ENCODE peak calls at places on chromosomes 1 and 21, in five cellular contexts. F is GM23248, S is neural progenitor cell, T is SK-N-SH, L is MM.1S. U is an unnamed sample.
A peak's percentile ranks its signal among the peaks of the same experiment; 100 is the strongest.

GRCh38 chr21:32597205-32597604 is 11.9 kb upstream of the TCP10L start:
- DNase-seq in F (peak; percentile 97), S (no peak), T (no peak), L (no peak), U (peak; percentile 98)

GRCh38 chr1:30912913-30913652 is 4.5 kb upstream of the SDC3 start:
- DNase-seq in F (no peak), S (no peak), T (peak; percentile 52), L (no peak), U (no peak)

GRCh38 chr1:53525595-53525994 is 66.4 kb downstream of the DMRTB1 start:
- DNase-seq in F (no peak), S (peak; percentile 35), T (peak; percentile 66), L (no peak), U (no peak)

GRCh38 chr1:15974855-15975254 is 1.0 kb downstream of the ZBTB17 start:
- DNase-seq in F (peak; percentile 15), S (no peak), T (no peak), L (no peak), U (no peak)

GRCh38 chr1:19976317-19977003 is 3.0 kb downstream of the PLA2G2A start:
- DNase-seq in F (no peak), S (no peak), T (no peak), L (no peak), U (no peak)

GRCh38 chr1:109412551-109412950 is 13.7 kb downstream of the PSMA5 start:
- DNase-seq in F (no peak), S (peak; percentile 11), T (no peak), L (no peak), U (no peak)

GRCh38 chr1:225458222-225458631 is 30.4 kb upstream of the LBR start:
- DNase-seq in F (peak; percentile 56), S (no peak), T (no peak), L (no peak), U (peak; percentile 43)

GRCh38 chr1:18549896-18550295 is 69.2 kb downstream of the KLHDC7A start:
- DNase-seq in F (no peak), S (no peak), T (no peak), L (no peak), U (no peak)

GRCh38 chr1:200081151-200081981 is 53.9 kb downstream of the NR5A2 start:
- DNase-seq in F (no peak), S (peak; percentile 49), T (no peak), L (no peak), U (no peak)

GRCh38 chr1:51276286-51276685 is 40.2 kb downstream of the RNF11 start:
- DNase-seq in F (no peak), S (no peak), T (no peak), L (no peak), U (no peak)

DNA sequence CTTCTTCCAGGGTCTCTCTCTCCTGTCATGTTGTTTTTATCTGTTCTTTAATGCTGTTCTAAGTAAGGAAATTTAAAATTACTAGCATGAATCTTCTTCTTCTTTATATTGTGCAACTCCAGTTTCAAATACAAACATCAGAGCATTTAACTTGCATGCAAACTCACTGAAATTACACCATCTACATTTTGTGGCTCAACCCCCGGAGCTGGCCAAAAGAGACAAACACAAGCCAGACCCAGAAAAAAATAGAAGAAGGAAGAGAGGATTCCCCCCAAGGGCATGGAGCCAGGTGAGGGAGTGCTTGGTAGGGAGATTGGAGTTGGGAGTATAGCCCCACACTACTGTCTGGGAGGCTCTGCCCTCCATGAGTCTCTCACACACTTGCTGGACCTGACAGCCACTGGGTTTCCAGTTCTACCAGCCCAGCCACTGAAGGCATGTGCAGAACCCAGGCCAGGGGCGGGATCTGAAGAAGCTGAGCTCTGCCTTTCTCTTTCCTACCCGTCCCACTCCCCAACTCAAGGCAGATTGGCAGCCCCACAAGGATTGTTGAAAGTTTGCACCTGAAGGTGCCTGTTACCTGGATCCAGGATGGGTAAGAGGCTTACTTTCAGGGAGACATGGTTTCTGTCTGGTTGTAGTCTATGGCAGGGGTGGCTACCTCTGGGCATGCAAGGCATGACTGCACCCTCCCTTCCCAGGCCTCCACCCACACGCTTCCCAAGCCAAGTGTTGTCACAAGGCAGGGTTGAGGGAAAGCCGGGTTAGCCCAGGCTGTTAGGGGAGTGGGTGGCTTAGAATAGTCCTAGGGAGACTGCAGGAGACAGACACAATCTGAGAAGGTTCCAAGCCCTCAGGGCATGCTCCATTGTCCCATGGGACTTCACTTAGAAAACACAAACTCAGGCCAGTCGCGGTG is 297.2 kb downstream of the TGFB2 start:
- DNase-seq in F (peak; percentile 51), S (no peak), T (no peak), L (no peak), U (no peak)
- TF ChIP-seq EZH2phosphoT487 in F (no peak), S (no peak), T (no peak), L (no peak), U (no peak)

GRCh38 chr1:228379165-228379460 is 27.5 kb downstream of the TRIM11 start:
- DNase-seq in F (peak; percentile 63), S (peak; percentile 60), T (no peak), L (no peak), U (no peak)
- H3K9ac ChIP-seq in F (peak overlapping the region; percentile 67), S (no peak overlapping the region), T (peak overlapping the region; percentile 53), L (no peak overlapping the region), U (no peak overlapping the region)

GRCh38 chr1:155933591-155934096 is 569 bp downstream of the KHDC4 start:
- DNase-seq in F (peak; percentile 37), S (no peak), T (peak; percentile 42), L (no peak), U (no peak)
- H3F3A ChIP-seq in F (peaks cover 26% of the 10 kb centered on the region), S (peaks cover 30% of the 10 kb centered on the region), T (peaks cover 26% of the 10 kb centered on the region), L (peaks cover 28% of the 10 kb centered on the region), U (peaks cover 21% of the 10 kb centered on the region)

GRCh38 chr1:81032374-81032773 is 768.4 kb upstream of the ADGRL2 start:
- DNase-seq in F (no peak), S (no peak), T (no peak), L (no peak), U (no peak)
- TF ChIP-seq EZH2phosphoT487 in F (no peak), S (no peak), T (no peak), L (no peak), U (no peak)

GRCh38 chr1:2480236-2480985 is 4.3 kb downstream of the PLCH2 start:
- DNase-seq in F (no peak), S (no peak), T (peak; percentile 70), L (peak; percentile 74), U (no peak)
- H3K9ac ChIP-seq in F (no peak overlapping the region), S (no peak overlapping the region), T (no peak overlapping the region), L (no peak overlapping the region), U (no peak overlapping the region)

U was measured in PC-3.